ENCODE peak calls at places on chromosome 9, in six cellular contexts. Y, K, X, T, F and Z are unnamed samples.

GRCh38 chr9:115590016-115590415 is 472.1 kb upstream of the TNC start:
- DNase-seq in Y (peak), K (no peak), X (no peak), T (no peak), F (no peak), Z (no peak)

GRCh38 chr9:27787941-27788340 is 214.7 kb upstream of the C9orf72 start:
- DNase-seq in Y (peak), K (no peak), X (no peak), T (no peak), F (no peak), Z (no peak)

GRCh38 chr9:113652355-113653152 is 189.0 kb downstream of the RGS3 start:
- DNase-seq in Y (peak), K (no peak), X (no peak), T (peak), F (no peak), Z (no peak)

GRCh38 chr9:86355814-86356213 is 1.6 kb upstream of the TUT7 start:
- DNase-seq in Y (peak), K (no peak), X (no peak), T (no peak), F (no peak), Z (no peak)

GRCh38 chr9:82789155-82789824 is 273.7 kb downstream of the RASEF start:
- DNase-seq in Y (no peak), K (no peak), X (no peak), T (no peak), F (no peak), Z (no peak)

GRCh38 chr9:127854169-127854833 is at the start of gene ENG:
- DNase-seq in Y (peak), K (no peak), X (no peak), T (peak), F (no peak), Z (peak)

GRCh38 chr9:74281674-74282073 is 215.5 kb upstream of the RORB start:
- DNase-seq in Y (no peak), K (no peak), X (no peak), T (no peak), F (no peak), Z (no peak)

GRCh38 chr9:127734247-127734746 is 797 bp downstream of the TOR2A start:
- DNase-seq in Y (no peak), K (no peak), X (no peak), T (peak), F (no peak), Z (no peak)

GRCh38 chr9:89579741-89580395 is 24.9 kb upstream of the GADD45G start:
- DNase-seq in Y (no peak), K (no peak), X (no peak), T (no peak), F (no peak), Z (no peak)

GRCh38 chr9:15253786-15254185 is 53.2 kb downstream of the TTC39B start:
- DNase-seq in Y (no peak), K (no peak), X (no peak), T (no peak), F (no peak), Z (no peak)

GRCh38 chr9:19720374-19720773 is 68.5 kb downstream of the SLC24A2 start:
- DNase-seq in Y (peak), K (peak), X (no peak), T (no peak), F (no peak), Z (peak)

GRCh38 chr9:116574027-116574679 is 113.0 kb upstream of the TRIM32 start:
- DNase-seq in Y (no peak), K (no peak), X (no peak), T (no peak), F (no peak), Z (no peak)

GRCh38 chr9:133167096-133167695 is 3.5 kb upstream of the GBGT1 start:
- DNase-seq in Y (no peak), K (no peak), X (no peak), T (peak), F (peak), Z (no peak)

GRCh38 chr9:137505421-137506140 is 44.6 kb downstream of the PNPLA7 start:
- DNase-seq in Y (no peak), K (no peak), X (no peak), T (no peak), F (no peak), Z (no peak)

GRCh38 chr9:10612649-10613398 is at the start of gene PTPRD:
- DNase-seq in Y (peak), K (peak), X (no peak), T (peak), F (peak), Z (peak)

GRCh38 chr9:135901036-135901758 is 6.1 kb downstream of the CAMSAP1 start:
- DNase-seq in Y (no peak), K (no peak), X (no peak), T (peak), F (no peak), Z (no peak)

GRCh38 chr9:109766351-109766750 is 13.6 kb upstream of the PALM2AKAP2 start:
- DNase-seq in Y (peak), K (no peak), X (no peak), T (no peak), F (no peak), Z (no peak)

GRCh38 chr9:105157178-105157583 is 87.3 kb upstream of the SLC44A1 start:
- DNase-seq in Y (peak), K (no peak), X (no peak), T (peak), F (no peak), Z (peak)

GRCh38 chr9:83441390-83441789 is 96.8 kb downstream of the FRMD3 start:
- DNase-seq in Y (no peak), K (no peak), X (no peak), T (no peak), F (no peak), Z (no peak)

GRCh38 chr9:739362-739761 is 102.1 kb upstream of the DMRT1 start:
- DNase-seq in Y (no peak), K (no peak), X (no peak), T (no peak), F (no peak), Z (no peak)

GRCh38 chr9:130694205-130694604 is 625 bp downstream of the EXOSC2 start:
- DNase-seq in Y (no peak), K (no peak), X (no peak), T (no peak), F (no peak), Z (no peak)

GRCh38 chr9:130693426-130694191 is at the start of gene EXOSC2:
- DNase-seq in Y (peak), K (peak), X (peak), T (peak), F (peak), Z (peak)

GRCh38 chr9:130689937-130690700 is 3.5 kb upstream of the EXOSC2 start:
- DNase-seq in Y (peak), K (no peak), X (no peak), T (no peak), F (no peak), Z (no peak)

GRCh38 chr9:130693101-130693425 is 517 bp upstream of the EXOSC2 start:
- DNase-seq in Y (no peak), K (no peak), X (no peak), T (no peak), F (no peak), Z (no peak)

GRCh38 chr9:130692365-130692764 is 1.2 kb upstream of the EXOSC2 start:
- DNase-seq in Y (no peak), K (peak), X (no peak), T (no peak), F (peak), Z (peak)
- TF ChIP-seq CTCF in Y (peak), K (peak), X (no peak), T (no peak), F (peak), Z (peak)

GRCh38 chr9:126157409-126157808 is 169.2 kb upstream of the MVB12B start:
- DNase-seq in Y (no peak), K (no peak), X (no peak), T (peak), F (no peak), Z (no peak)
- TF ChIP-seq CTCF in Y (no peak), K (no peak), X (no peak), T (no peak), F (no peak), Z (no peak)

GRCh38 chr9:101176384-101176783 is 147.9 kb downstream of the PLPPR1 start:
- DNase-seq in Y (no peak), K (no peak), X (no peak), T (no peak), F (no peak), Z (no peak)
- TF ChIP-seq CTCF in Y (peak), K (peak), X (no peak), T (no peak), F (no peak), Z (no peak)

GRCh38 chr9:80571953-80572352 is 1000.2 kb downstream of the TLE4 start:
- DNase-seq in Y (no peak), K (no peak), X (no peak), T (no peak), F (no peak), Z (no peak)
- TF ChIP-seq CTCF in Y (no peak), K (no peak), X (no peak), T (no peak), F (no peak), Z (no peak)

DNA sequence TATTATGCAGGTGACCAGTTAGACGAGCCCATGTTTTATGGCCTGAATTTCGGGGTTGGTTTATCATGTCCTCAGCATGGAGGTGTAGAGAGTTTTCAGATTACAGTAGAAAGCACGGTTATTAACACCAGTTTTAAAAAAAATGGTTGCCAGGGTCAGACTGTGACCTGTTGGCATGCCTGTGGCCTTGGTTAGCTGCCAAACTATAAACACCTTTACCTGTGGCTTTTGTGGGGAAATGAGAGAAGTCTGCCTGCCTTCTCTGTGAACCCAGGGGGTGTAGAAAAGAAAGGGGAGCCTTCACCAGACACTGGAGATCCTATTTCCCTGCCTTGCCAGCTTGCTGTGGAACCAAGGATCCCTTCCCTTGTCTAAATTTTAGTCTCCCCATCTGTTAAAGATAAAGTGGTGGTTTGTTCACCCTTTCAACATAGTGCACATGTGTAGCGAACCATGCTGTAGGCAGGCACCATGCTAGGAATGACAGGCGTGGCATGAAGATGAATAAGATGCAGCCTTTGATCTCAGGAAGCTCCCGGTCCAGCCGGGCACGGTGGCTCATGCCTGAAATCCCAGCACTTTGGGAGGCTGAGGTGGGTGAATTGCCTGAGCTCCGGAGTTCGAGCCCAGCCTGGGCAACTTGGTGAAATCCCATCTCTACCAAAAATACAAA is 6.1 kb upstream of the PHF19 start:
- DNase-seq in Y (peak), K (no peak), X (no peak), T (no peak), F (no peak), Z (no peak)
- TF ChIP-seq CTCF in Y (no peak), K (no peak), X (no peak), T (no peak), F (no peak), Z (no peak)

GRCh38 chr9:81522721-81523551 is 166.4 kb downstream of the TLE1 start:
- DNase-seq in Y (peak), K (no peak), X (no peak), T (no peak), F (no peak), Z (no peak)
- TF ChIP-seq CTCF in Y (peak), K (peak), X (no peak), T (peak), F (no peak), Z (peak)